ENCODE peak calls at places on chromosomes 11 and 22, in eight cellular contexts. R is mucosa of descending colon, G is pancreas, X is cardiac muscle cell, W is right atrium auricular region, D is fibroblast of mammary gland, A is uterus, J is AG09309. P is an unnamed sample.

GRCh38 chr11:68581439-68581838 is 102.9 kb upstream of the GAL start:
- DNase-seq in R (no peak), G (no peak), X (no peak), W (no peak), D (no peak), A (no peak), J (no peak), P (peak; percentile 4)

GRCh38 chr11:66218846-66219620 is 49.4 kb upstream of the RAB1B start:
- DNase-seq in R (no peak), G (no peak), X (peak; percentile 29), W (no peak), D (no peak), A (peak; percentile 5), J (no peak), P (no peak)

GRCh38 chr22:40196628-40197027 is 18.9 kb downstream of the TNRC6B start:
- DNase-seq in R (no peak), G (no peak), X (no peak), W (no peak), D (peak; percentile 98), A (no peak), J (no peak), P (peak; percentile 81)

GRCh38 chr22:34760276-34761008 is 305.5 kb upstream of the ISX start:
- DNase-seq in R (no peak), G (no peak), X (no peak), W (no peak), D (no peak), A (no peak), J (no peak), P (no peak)

GRCh38 chr11:17595526-17596309 is 48.7 kb downstream of the OTOG start:
- DNase-seq in R (no peak), G (no peak), X (no peak), W (no peak), D (no peak), A (no peak), J (no peak), P (no peak)

GRCh38 chr22:43782448-43782847 is 29.7 kb downstream of the EFCAB6 start:
- DNase-seq in R (no peak), G (no peak), X (no peak), W (no peak), D (no peak), A (no peak), J (no peak), P (no peak)

GRCh38 chr11:1203505-1204271 is 19.2 kb upstream of the MUC5B start:
- DNase-seq in R (peak; percentile 65), G (peak; percentile 77), X (no peak), W (no peak), D (no peak), A (no peak), J (no peak), P (no peak)

GRCh38 chr11:36148701-36149100 is 140.5 kb downstream of the COMMD9 start:
- DNase-seq in R (no peak), G (no peak), X (no peak), W (no peak), D (no peak), A (no peak), J (no peak), P (no peak)

GRCh38 chr22:31123292-31123602 is 481 bp downstream of the INPP5J start:
- DNase-seq in R (peak; percentile 27), G (no peak), X (no peak), W (no peak), D (no peak), A (no peak), J (no peak), P (no peak)

GRCh38 chr22:44074286-44074984 is 50.3 kb downstream of the PARVB start:
- DNase-seq in R (no peak), G (no peak), X (no peak), W (no peak), D (no peak), A (no peak), J (no peak), P (no peak)

GRCh38 chr11:37712246-37712645 is 1114.2 kb upstream of the RAG2 start:
- DNase-seq in R (no peak), G (no peak), X (peak; percentile 39), W (no peak), D (no peak), A (no peak), J (no peak), P (peak; percentile 31)

GRCh38 chr11:75547617-75548054 is 14.4 kb upstream of the SERPINH1 start:
- DNase-seq in R (no peak), G (no peak), X (peak; percentile 88), W (peak; percentile 86), D (peak; percentile 68), A (peak; percentile 76), J (no peak), P (peak; percentile 79)

GRCh38 chr11:79971255-79971654 is 530.4 kb upstream of the TENM4 start:
- DNase-seq in R (no peak), G (no peak), X (no peak), W (no peak), D (no peak), A (no peak), J (no peak), P (no peak)

GRCh38 chr11:44708523-44709280 is 18.1 kb upstream of the TSPAN18 start:
- DNase-seq in R (no peak), G (no peak), X (no peak), W (no peak), D (no peak), A (no peak), J (no peak), P (no peak)

GRCh38 chr11:44709281-44709562 is 17.5 kb upstream of the TSPAN18 start:
- DNase-seq in R (no peak), G (no peak), X (no peak), W (no peak), D (peak; percentile 31), A (no peak), J (no peak), P (no peak)

GRCh38 chr11:44709966-44710365 is 16.8 kb upstream of the TSPAN18 start:
- DNase-seq in R (no peak), G (no peak), X (no peak), W (no peak), D (peak; percentile 57), A (no peak), J (no peak), P (peak; percentile 44)

GRCh38 chr11:44707094-44707493 is 19.7 kb upstream of the TSPAN18 start:
- DNase-seq in R (no peak), G (no peak), X (no peak), W (no peak), D (no peak), A (no peak), J (no peak), P (no peak)

GRCh38 chr11:44708063-44708462 is 18.7 kb upstream of the TSPAN18 start:
- DNase-seq in R (no peak), G (no peak), X (no peak), W (no peak), D (peak; percentile 55), A (no peak), J (no peak), P (peak; percentile 54)
- TF ChIP-seq CTCF in R (no peak), G (no peak), X (no peak), W (no peak), D (no peak), A (no peak), J (no peak), P (no peak)

DNA sequence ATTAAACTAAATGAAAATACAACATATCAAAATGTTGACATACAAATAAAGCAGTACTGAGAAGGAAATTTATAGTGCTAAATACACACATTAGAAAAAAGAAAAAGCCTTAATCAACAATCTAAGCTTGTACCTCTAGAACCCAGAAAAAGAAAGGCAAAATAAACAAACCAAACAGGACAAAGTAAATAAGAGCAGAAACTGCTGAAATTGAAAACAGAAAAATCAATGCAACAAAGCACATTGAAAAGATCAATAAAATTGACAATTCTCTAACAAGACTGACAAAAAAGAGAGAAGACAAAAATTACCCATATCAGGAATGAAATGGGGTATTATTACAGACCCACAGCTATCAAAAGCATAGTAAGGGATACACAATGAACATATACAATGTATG is 21.0 kb downstream of the DCUN1D5 start:
- DNase-seq in R (no peak), G (no peak), X (no peak), W (no peak), D (no peak), A (no peak), J (no peak), P (no peak)
- H3K4me3 ChIP-seq in R (no peak overlapping the region), G (no peak overlapping the region), X (no peak overlapping the region), W (no peak overlapping the region), D (no peak overlapping the region), A (no peak overlapping the region), J (no peak overlapping the region), P (no peak overlapping the region)

GRCh38 chr11:119991022-119991404 is 146.9 kb downstream of the TRIM29 start:
- DNase-seq in R (no peak), G (no peak), X (no peak), W (no peak), D (no peak), A (no peak), J (no peak), P (no peak)
- TF ChIP-seq CTCF in R (no peak), G (no peak), X (no peak), W (no peak), D (no peak), A (no peak), J (no peak), P (no peak)

GRCh38 chr11:9651481-9651880 is 12.4 kb upstream of the SWAP70 start:
- DNase-seq in R (no peak), G (no peak), X (no peak), W (no peak), D (no peak), A (no peak), J (no peak), P (no peak)

GRCh38 chr11:9656864-9657263 is 7.0 kb upstream of the SWAP70 start:
- DNase-seq in R (no peak), G (no peak), X (no peak), W (no peak), D (no peak), A (no peak), J (no peak), P (no peak)

GRCh38 chr11:9657531-9657930 is 6.3 kb upstream of the SWAP70 start:
- DNase-seq in R (no peak), G (no peak), X (no peak), W (no peak), D (no peak), A (no peak), J (no peak), P (no peak)

GRCh38 chr11:9653871-9654270 is 10.0 kb upstream of the SWAP70 start:
- DNase-seq in R (no peak), G (no peak), X (no peak), W (no peak), D (no peak), A (no peak), J (no peak), P (no peak)

DNA sequence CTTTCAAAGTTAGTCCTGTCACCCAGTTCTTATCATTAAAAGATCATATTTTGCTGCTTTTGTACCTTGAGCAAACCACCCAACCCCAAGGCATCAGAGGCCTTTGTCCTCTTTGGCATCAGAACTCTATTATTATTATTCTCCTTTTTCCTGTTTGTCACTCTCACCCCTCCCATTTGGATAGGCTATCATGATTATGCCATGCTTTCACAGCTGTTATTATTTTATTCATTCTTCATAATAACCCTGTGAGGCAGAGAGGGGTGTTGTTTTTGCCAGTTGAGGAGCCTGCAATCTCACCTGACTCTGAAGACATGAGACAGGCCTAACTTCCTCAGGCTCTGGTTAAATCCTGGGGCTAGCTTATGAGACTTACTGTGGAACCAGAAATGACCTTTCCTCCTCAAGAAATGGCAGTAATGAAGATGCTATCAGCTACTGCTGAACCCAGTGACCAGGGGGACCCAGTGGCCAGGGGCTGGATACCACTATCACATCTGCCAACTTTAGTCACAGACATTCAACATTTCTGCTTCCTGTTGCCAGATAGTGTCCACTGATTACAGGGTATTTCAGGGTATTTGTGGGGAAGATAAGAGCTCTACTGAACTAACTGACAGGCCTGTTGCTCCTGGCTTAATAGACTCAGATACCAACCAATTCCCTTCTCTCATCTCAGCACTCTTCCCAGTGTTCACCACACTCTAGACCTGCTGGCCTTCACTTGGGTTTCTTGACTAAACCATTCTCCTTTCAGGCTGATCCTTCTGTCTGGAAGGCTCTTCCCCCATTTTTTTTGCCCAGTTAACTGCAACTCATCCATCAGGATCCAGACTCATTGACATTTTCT is 11.8 kb upstream of the SWAP70 start:
- DNase-seq in R (no peak), G (no peak), X (no peak), W (no peak), D (no peak), A (no peak), J (no peak), P (no peak)
- H3K4me3 ChIP-seq in R (no peak overlapping the region), G (no peak overlapping the region), X (no peak overlapping the region), W (no peak overlapping the region), D (no peak overlapping the region), A (no peak overlapping the region), J (no peak overlapping the region), P (no peak overlapping the region)